ENCODE peak calls at places on chromosomes 5 and 9, in four cellular contexts. V is neural progenitor cell, U is adrenal gland, D is fibroblast of lung. I is an unnamed sample.

GRCh38 chr9:94175669-94176068 is 83.4 kb upstream of the ZNF169 start:
- DNase-seq in V (no peak), U (no peak), D (peak; percentile 51), I (no peak)

GRCh38 chr9:113375057-113376023 is 1.4 kb downstream of the HDHD3 start:
- DNase-seq in V (no peak), U (peak; percentile 83), D (no peak), I (no peak)

GRCh38 chr9:136508729-136509500 is 26.1 kb upstream of the SEC16A start:
- DNase-seq in V (no peak), U (no peak), D (no peak), I (no peak)

GRCh38 chr5:22344000-22344399 is 509.1 kb downstream of the CDH12 start:
- DNase-seq in V (no peak), U (no peak), D (no peak), I (no peak)

GRCh38 chr5:123813937-123814624 is 302.1 kb downstream of the CSNK1G3 start:
- DNase-seq in V (no peak), U (no peak), D (peak; percentile 73), I (peak; percentile 23)

GRCh38 chr5:44538831-44539539 is 149.8 kb upstream of the FGF10 start:
- DNase-seq in V (no peak), U (no peak), D (no peak), I (no peak)

GRCh38 chr5:149959406-149960236 is 937 bp upstream of the SLC26A2 start:
- DNase-seq in V (peak; percentile 31), U (peak; percentile 49), D (peak; percentile 73), I (no peak)

GRCh38 chr5:136058031-136058971 is 29.5 kb downstream of the TGFBI start:
- DNase-seq in V (peak; percentile 36), U (peak; percentile 33), D (peak; percentile 99), I (no peak)

GRCh38 chr5:173010021-173010420 is 26.4 kb downstream of the ATP6V0E1 start:
- DNase-seq in V (no peak), U (no peak), D (peak; percentile 33), I (no peak)

GRCh38 chr5:167763772-167764171 is 527.7 kb upstream of the WWC1 start:
- DNase-seq in V (no peak), U (no peak), D (peak; percentile 96), I (no peak)

GRCh38 chr9:95373069-95373681 is 55.7 kb upstream of the FANCC start:
- DNase-seq in V (no peak), U (no peak), D (no peak), I (peak; percentile 71)

GRCh38 chr9:136862849-136863622 is 3.1 kb downstream of the EDF1 start:
- DNase-seq in V (no peak), U (no peak), D (no peak), I (no peak)

GRCh38 chr9:129321511-129322021 is 143.5 kb upstream of the IER5L start:
- DNase-seq in V (no peak), U (no peak), D (no peak), I (no peak)
- H3K4me3 ChIP-seq in V (no peak overlapping the region), U (no peak overlapping the region), D (no peak overlapping the region), I (no peak overlapping the region)

GRCh38 chr5:14180437-14180836 is 37.3 kb downstream of the TRIO start:
- DNase-seq in V (no peak), U (no peak), D (no peak), I (no peak)
- H3K4me1 ChIP-seq in V (peaks cover 40% of the 10 kb centered on the region), U (peaks cover 39% of the 10 kb centered on the region), D (peaks cover 48% of the 10 kb centered on the region), I (peaks cover 33% of the 10 kb centered on the region)

DNA sequence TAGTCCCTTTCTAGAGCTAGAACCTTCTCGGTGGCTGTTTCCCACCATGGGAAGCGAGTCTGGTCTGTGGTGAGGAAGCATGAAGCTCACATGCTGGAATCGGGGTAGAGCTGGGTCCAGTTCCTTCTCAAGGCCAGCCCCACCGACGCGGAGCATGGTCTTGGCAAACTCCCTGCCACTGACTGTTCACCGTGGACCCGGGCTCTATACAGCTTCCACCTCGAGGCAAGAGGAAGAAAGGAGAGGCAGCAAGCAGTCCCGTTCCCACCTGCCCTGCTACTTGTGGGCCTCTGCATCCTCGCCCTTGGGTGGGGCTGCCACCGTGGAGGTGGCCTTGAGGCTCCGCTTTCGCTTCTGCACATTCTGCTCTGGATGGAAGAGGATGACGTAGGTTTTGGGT is 13.7 kb downstream of the GRM6 start:
- DNase-seq in V (no peak), U (no peak), D (no peak), I (no peak)
- H3K9me3 ChIP-seq in V (peaks cover 7% of the 10 kb centered on the region), U (no peaks in the 10 kb centered on the region), D (no peaks in the 10 kb centered on the region), I (no peaks in the 10 kb centered on the region)

GRCh38 chr9:98009926-98010325 is 26.8 kb downstream of the ANP32B start:
- DNase-seq in V (no peak), U (peak; percentile 36), D (peak; percentile 73), I (peak; percentile 67)
- H3K4me3 ChIP-seq in V (no peak overlapping the region), U (no peak overlapping the region), D (no peak overlapping the region), I (no peak overlapping the region)

GRCh38 chr5:59209758-59210359 is 627.0 kb downstream of the RAB3C start:
- DNase-seq in V (no peak), U (no peak), D (peak; percentile 78), I (no peak)

GRCh38 chr5:59206132-59206581 is 623.3 kb downstream of the RAB3C start:
- DNase-seq in V (no peak), U (no peak), D (peak; percentile 91), I (no peak)

GRCh38 chr5:59207416-59207815 is 624.5 kb downstream of the RAB3C start:
- DNase-seq in V (no peak), U (no peak), D (peak; percentile 40), I (no peak)

GRCh38 chr5:59212596-59212995 is 629.7 kb downstream of the RAB3C start:
- DNase-seq in V (no peak), U (no peak), D (no peak), I (no peak)

DNA sequence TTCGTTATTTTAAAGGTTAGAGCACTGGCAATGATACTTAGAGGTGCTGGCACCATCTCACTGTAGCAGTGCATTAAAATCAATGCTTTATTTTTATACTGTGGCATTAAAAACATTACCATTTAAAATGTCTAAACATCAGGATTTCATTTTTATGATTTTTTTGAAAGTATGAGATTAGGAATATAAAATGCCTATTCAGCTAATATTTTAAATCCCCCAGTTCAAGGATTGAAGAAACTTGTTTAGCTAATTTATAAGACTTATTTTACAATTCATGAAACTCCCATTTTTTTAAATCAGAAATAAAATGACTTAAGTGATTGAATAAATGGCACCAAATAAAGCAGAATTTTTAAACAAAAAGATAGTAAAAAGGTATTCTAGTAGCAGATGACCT is 625.6 kb downstream of the RAB3C start:
- DNase-seq in V (no peak), U (no peak), D (no peak), I (no peak)
- H3K4me1 ChIP-seq in V (no peaks in the 10 kb centered on the region), U (no peaks in the 10 kb centered on the region), D (no peaks in the 10 kb centered on the region), I (no peaks in the 10 kb centered on the region)

GRCh38 chr5:141421489-141421855 is 621 bp downstream of the PCDHGA11 start:
- DNase-seq in V (no peak), U (no peak), D (no peak), I (no peak)
- H3K9me3 ChIP-seq in V (peaks cover 80% of the 10 kb centered on the region), U (no peaks in the 10 kb centered on the region), D (peaks cover 11% of the 10 kb centered on the region), I (no peaks in the 10 kb centered on the region)

DNA sequence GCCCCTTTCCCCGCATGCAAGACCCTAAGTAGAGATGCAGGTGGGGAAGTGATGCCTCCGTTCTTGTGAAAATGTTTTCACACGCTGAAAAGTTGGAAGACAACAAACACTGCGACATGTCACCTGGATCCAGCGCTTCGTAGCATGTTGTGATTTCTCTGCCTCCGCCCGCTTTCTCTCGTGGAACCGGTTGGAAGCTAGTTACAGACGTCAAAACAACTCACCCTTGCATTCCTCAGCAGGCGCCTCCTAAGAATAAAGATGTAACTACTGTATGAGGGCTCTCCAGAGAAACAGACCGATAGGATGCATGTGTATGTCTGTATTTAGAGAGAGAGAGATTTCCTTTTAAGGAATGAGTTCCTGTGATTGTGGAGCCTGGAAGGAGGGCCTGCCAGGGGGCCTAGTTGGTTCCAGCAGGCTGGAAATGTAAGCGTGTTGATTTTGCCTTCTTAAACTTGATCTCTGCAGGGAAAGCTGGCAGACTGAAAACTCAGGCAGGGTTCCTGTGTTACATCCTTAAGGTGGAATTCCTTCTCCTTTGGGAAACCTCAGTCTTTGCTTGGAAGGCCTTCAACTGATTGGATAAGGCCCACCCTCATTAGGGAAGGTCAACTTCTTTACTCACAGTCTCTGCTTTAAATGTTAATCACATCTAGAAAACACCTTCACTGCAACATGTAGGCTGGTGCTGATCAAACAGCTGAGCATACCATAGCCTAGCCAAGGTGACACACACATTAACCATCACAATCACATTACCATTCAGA is 163.7 kb downstream of the SYK start:
- DNase-seq in V (no peak), U (no peak), D (no peak), I (peak; percentile 86)
- H3K4me3 ChIP-seq in V (no peak overlapping the region), U (no peak overlapping the region), D (no peak overlapping the region), I (no peak overlapping the region)

GRCh38 chr9:89436326-89436725 is 61.6 kb downstream of the SEMA4D start:
- DNase-seq in V (no peak), U (no peak), D (no peak), I (no peak)
- H3K4me1 ChIP-seq in V (peaks cover 27% of the 10 kb centered on the region), U (peaks cover 5% of the 10 kb centered on the region), D (no peaks in the 10 kb centered on the region), I (peaks cover 53% of the 10 kb centered on the region)

GRCh38 chr9:40927260-40927631 is 201.2 kb downstream of the FOXD4L6 start:
- DNase-seq in V (no peak), U (no peak), D (no peak), I (no peak)
- H3K9me3 ChIP-seq in V (peaks cover 38% of the 10 kb centered on the region), U (no peaks in the 10 kb centered on the region), D (no peaks in the 10 kb centered on the region), I (peaks cover 5% of the 10 kb centered on the region)

DNA sequence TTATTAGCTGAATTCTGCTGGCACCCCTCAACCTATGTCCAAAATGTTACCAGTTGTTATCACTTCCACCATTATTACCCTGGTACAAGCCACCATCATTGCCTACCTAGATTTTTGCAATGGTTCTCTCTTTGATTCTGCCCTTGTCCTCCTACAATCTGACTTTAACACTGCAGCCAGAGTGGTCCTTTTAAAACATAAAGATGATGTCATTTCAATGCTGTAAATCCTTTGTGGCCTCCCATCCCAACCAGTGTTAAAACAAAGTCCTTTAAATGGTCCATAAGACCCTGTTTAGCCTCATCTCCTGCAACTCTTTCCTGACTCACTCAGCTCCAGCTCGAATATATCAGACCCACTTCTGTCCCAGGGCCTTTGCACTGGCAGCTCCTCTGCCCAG is 54.9 kb upstream of the FSTL4 start:
- DNase-seq in V (no peak), U (no peak), D (no peak), I (no peak)
- H3K4me3 ChIP-seq in V (no peak overlapping the region), U (no peak overlapping the region), D (no peak overlapping the region), I (no peak overlapping the region)

I was measured in thyroid gland.